ENCODE peak calls at places on chromosomes 4 and X, in four cellular contexts. T is SIG-M5, V is AG08396, L is fibroblast of lung. I is an unnamed sample.

GRCh38 chr4:149914521-149915115 is 99.0 kb upstream of the IQCM start:
- DNase-seq in T (no peak), V (peak; percentile 41), L (peak; percentile 51), I (peak; percentile 77)

GRCh38 chr4:157897971-157898370 is 274.9 kb downstream of the GASK1B start:
- DNase-seq in T (no peak), V (no peak), L (no peak), I (no peak)

GRCh38 chrX:3262906-3263305 is 83.5 kb downstream of the MXRA5 start:
- DNase-seq in T (no peak), V (peak; percentile 31), L (peak; percentile 93), I (peak; percentile 91)

GRCh38 chrX:9873952-9874351 is 87.7 kb downstream of the SHROOM2 start:
- DNase-seq in T (no peak), V (peak; percentile 36), L (no peak), I (no peak)

GRCh38 chrX:114127411-114128025 is 456.4 kb upstream of the HTR2C start:
- DNase-seq in T (no peak), V (no peak), L (no peak), I (no peak)

GRCh38 chrX:9928083-9928482 is 39.1 kb upstream of the CLDN34 start:
- DNase-seq in T (no peak), V (no peak), L (no peak), I (no peak)

GRCh38 chr4:42543126-42543525 is 113.8 kb downstream of the ATP8A1 start:
- DNase-seq in T (no peak), V (no peak), L (no peak), I (no peak)

GRCh38 chr4:141686146-141686775 is 49.9 kb downstream of the IL15 start:
- DNase-seq in T (no peak), V (no peak), L (peak; percentile 78), I (peak; percentile 43)

GRCh38 chrX:26262121-26262523 is 46.2 kb downstream of the MAGEB5 start:
- DNase-seq in T (no peak), V (no peak), L (peak; percentile 23), I (peak; percentile 48)

GRCh38 chrX:68936608-68937007 is 107.8 kb downstream of the EFNB1 start:
- DNase-seq in T (no peak), V (peak; percentile 66), L (peak; percentile 94), I (peak; percentile 86)

GRCh38 chr4:100299019-100299418 is 108.8 kb upstream of the DDIT4L start:
- DNase-seq in T (no peak), V (peak; percentile 47), L (peak; percentile 95), I (peak; percentile 93)

GRCh38 chrX:8868906-8869305 is 67.7 kb upstream of the FAM9A start:
- DNase-seq in T (no peak), V (no peak), L (peak; percentile 29), I (no peak)

GRCh38 chr4:54840992-54841768 is 183.4 kb downstream of the KIT start:
- DNase-seq in T (no peak), V (peak; percentile 26), L (no peak), I (peak; percentile 33)

GRCh38 chrX:120485562-120486520 is 16.7 kb upstream of the LAMP2 start:
- DNase-seq in T (peak; percentile 82), V (peak; percentile 55), L (peak; percentile 74), I (peak; percentile 73)

GRCh38 chr4:34183916-34184315 is 2060.4 kb downstream of the ARAP2 start:
- DNase-seq in T (no peak), V (no peak), L (peak; percentile 25), I (no peak)

GRCh38 chr4:175536852-175537453 is 275.1 kb downstream of the GPM6A start:
- DNase-seq in T (no peak), V (peak; percentile 19), L (peak; percentile 56), I (peak; percentile 71)

GRCh38 chr4:121705521-121705920 is 8.7 kb upstream of the ANXA5 start:
- DNase-seq in T (no peak), V (no peak), L (no peak), I (no peak)

GRCh38 chr4:30945586-30945985 is 225.4 kb downstream of the PCDH7 start:
- DNase-seq in T (no peak), V (no peak), L (peak; percentile 75), I (no peak)

GRCh38 chrX:24396236-24396929 is 35.9 kb downstream of the SUPT20HL1 start:
- DNase-seq in T (no peak), V (no peak), L (peak; percentile 83), I (peak; percentile 27)

GRCh38 chrX:55522577-55523254 is 33.1 kb upstream of the USP51 start:
- DNase-seq in T (no peak), V (no peak), L (no peak), I (no peak)

GRCh38 chrX:39689374-39690104 is 408.2 kb downstream of the BCOR start:
- DNase-seq in T (no peak), V (no peak), L (no peak), I (no peak)

GRCh38 chr4:177554966-177555574 is 112.8 kb upstream of the AGA start:
- DNase-seq in T (no peak), V (peak; percentile 47), L (peak; percentile 27), I (peak; percentile 39)

GRCh38 chrX:40008841-40009461 is 88.8 kb downstream of the BCOR start:
- DNase-seq in T (no peak), V (no peak), L (peak; percentile 23), I (no peak)

GRCh38 chrX:38426785-38427184 is 74.4 kb downstream of the OTC start:
- DNase-seq in T (no peak), V (no peak), L (peak; percentile 5), I (no peak)

GRCh38 chrX:11499076-11500044 is 166.4 kb downstream of the ARHGAP6 start:
- DNase-seq in T (no peak), V (peak; percentile 10), L (peak; percentile 81), I (peak; percentile 29)

GRCh38 chrX:68599256-68600152 is 48.0 kb upstream of the STARD8 start:
- DNase-seq in T (no peak), V (no peak), L (no peak), I (peak; percentile 22)

GRCh38 chrX:139823806-139824205 is 109.0 kb downstream of the ATP11C start:
- DNase-seq in T (no peak), V (no peak), L (peak; percentile 41), I (peak; percentile 31)

GRCh38 chr4:93814141-93814540 is 14.4 kb upstream of the ATOH1 start:
- DNase-seq in T (no peak), V (no peak), L (no peak), I (no peak)

GRCh38 chr4:75101906-75102888 is 169.3 kb downstream of the PARM1 start:
- DNase-seq in T (no peak), V (no peak), L (no peak), I (no peak)

GRCh38 chr4:180028682-180029081 is 2214.5 kb upstream of the TENM3 start:
- DNase-seq in T (no peak), V (no peak), L (peak; percentile 41), I (no peak)

GRCh38 chr4:55887594-55887993 is 34.1 kb downstream of the EXOC1 start:
- DNase-seq in T (no peak), V (no peak), L (no peak), I (no peak)

I was measured in brain microvascular endothelial cell.